ENCODE peak calls at places on chromosomes 3 and 15, in four cellular contexts. S is stimulated activated CD4-positive, alpha-beta T cell treated with anti-CD3 and anti-CD28 coated beads, Interleukin-4, amount 100 ng/mL, for 1 hour; I is endothelial cell; K is EL. Y is an unnamed sample.

GRCh38 chr15:52463638-52464037 is 65.0 kb downstream of the MYO5A start:
- DNase-seq in S (no peak), K (peak; percentile 23), I (no peak), Y (no peak)

GRCh38 chr15:25543156-25543555 is 104.3 kb upstream of the UBE3A start:
- DNase-seq in K (peak; percentile 2), S (no peak), I (no peak), Y (no peak)

GRCh38 chr3:126109146-126109859 is 25.4 kb upstream of the SLC41A3 start:
- DNase-seq in S (no peak), I (no peak), K (no peak), Y (no peak)

GRCh38 chr3:129623447-129624118 is 17.1 kb upstream of the PLXND1 start:
- DNase-seq in I (peak; percentile 88), S (no peak), K (no peak), Y (no peak)

GRCh38 chr15:41828747-41829270 is 917 bp downstream of the JMJD7 start:
- DNase-seq in K (no peak), I (no peak), S (no peak), Y (no peak)

GRCh38 chr3:156676467-156677119 is 2.2 kb downstream of the TIPARP start:
- DNase-seq in I (no peak), K (peak; percentile 63), S (no peak), Y (no peak)

GRCh38 chr3:56547486-56547885 is 9.5 kb upstream of the CCDC66 start:
- DNase-seq in I (no peak), S (no peak), K (no peak), Y (no peak)

GRCh38 chr3:23490459-23490858 is 287.3 kb downstream of the UBE2E2 start:
- DNase-seq in S (no peak), I (no peak), K (peak; percentile 64), Y (no peak)

GRCh38 chr3:170599083-170599482 is 13.2 kb upstream of the SLC7A14 start:
- DNase-seq in S (no peak), K (no peak), I (no peak), Y (no peak)

GRCh38 chr15:31327674-31328424 is 1.2 kb downstream of the KLF13 start:
- DNase-seq in K (peak; percentile 40), I (peak; percentile 46), S (peak; percentile 71), Y (peak; percentile 81)

GRCh38 chr15:78149805-78150751 is 916 bp downstream of the IDH3A start:
- DNase-seq in S (no peak), K (peak; percentile 36), I (no peak), Y (no peak)

GRCh38 chr3:123576119-123576518 is 8.7 kb downstream of the HACD2 start:
- DNase-seq in K (peak; percentile 10), I (no peak), S (peak; percentile 10), Y (peak; percentile 46)

GRCh38 chr3:171290680-171291079 is 169.5 kb downstream of the TNIK start:
- DNase-seq in S (no peak), I (no peak), K (no peak), Y (no peak)

GRCh38 chr3:126418256-126418530 is 23.5 kb downstream of the CFAP100 start:
- DNase-seq in I (no peak), K (no peak), S (no peak), Y (no peak)

GRCh38 chr15:39597751-39598185 is 16.9 kb downstream of the THBS1 start:
- DNase-seq in I (no peak), K (peak; percentile 29), S (no peak), Y (no peak)

GRCh38 chr3:158953131-158953530 is 151.3 kb downstream of the MFSD1 start:
- DNase-seq in K (peak; percentile 2), I (no peak), S (no peak), Y (no peak)

GRCh38 chr15:29813009-29813408 is 9.3 kb downstream of the TJP1 start:
- DNase-seq in I (no peak), S (no peak), K (no peak), Y (no peak)

GRCh38 chr15:79858469-79858868 is 38.3 kb downstream of the MTHFS start:
- DNase-seq in S (no peak), K (no peak), I (no peak), Y (no peak)

GRCh38 chr3:164377466-164377865 is 700.8 kb downstream of the SI start:
- DNase-seq in S (no peak), I (no peak), K (no peak), Y (no peak)

GRCh38 chr15:83283813-83284562 is 476 bp downstream of the BNC1 start:
- DNase-seq in S (no peak), I (peak; percentile 42), K (peak; percentile 39), Y (no peak)

GRCh38 chr3:121482651-121483050 is 63.1 kb downstream of the POLQ start:
- DNase-seq in K (peak; percentile 82), I (no peak), S (no peak), Y (no peak)

GRCh38 chr3:1469687-1470086 is 376.9 kb downstream of the CNTN6 start:
- DNase-seq in K (no peak), I (no peak), S (no peak), Y (no peak)

GRCh38 chr3:182713743-182714517 is 79.4 kb upstream of the ATP11B start:
- DNase-seq in I (no peak), K (peak; percentile 65), S (no peak), Y (no peak)

GRCh38 chr3:34742151-34742550 is 897.2 kb upstream of the ARPP21 start:
- DNase-seq in K (no peak), I (no peak), S (no peak), Y (no peak)

GRCh38 chr15:96324192-96324895 is 6.2 kb upstream of the NR2F2 start:
- DNase-seq in K (no peak), S (no peak), I (no peak), Y (no peak)

GRCh38 chr15:67135494-67135893 is 70.1 kb downstream of the SMAD3 start:
- DNase-seq in I (no peak), K (peak; percentile 45), S (no peak), Y (no peak)

GRCh38 chr15:41281236-41281635 is 50.2 kb downstream of the CHP1 start:
- DNase-seq in S (no peak), I (no peak), K (peak; percentile 86), Y (no peak)

GRCh38 chr15:48084759-48085420 is 35.9 kb upstream of the SLC24A5 start:
- DNase-seq in K (peak; percentile 19), S (no peak), I (peak; percentile 23), Y (no peak)

GRCh38 chr3:107899996-107900651 is 190.7 kb downstream of the CD47 start:
- DNase-seq in S (no peak), K (peak; percentile 46), I (no peak), Y (no peak)

GRCh38 chr3:43707998-43708397 is 17.3 kb downstream of the ABHD5 start:
- DNase-seq in S (no peak), I (no peak), K (peak; percentile 91), Y (no peak)

GRCh38 chr15:31070867-31071266 is 30.7 kb downstream of the TRPM1 start:
- DNase-seq in I (no peak), K (no peak), S (no peak), Y (no peak)

GRCh38 chr3:50372349-50372748 is 13.0 kb upstream of the TMEM115 start:
- DNase-seq in K (no peak), S (no peak), I (no peak), Y (no peak)

GRCh38 chr3:24156466-24156865 is 211.4 kb downstream of the NR1D2 start:
- DNase-seq in S (no peak), K (peak; percentile 96), I (no peak), Y (no peak)

GRCh38 chr3:194872669-194872977 is 186.9 kb downstream of the FAM43A start:
- DNase-seq in K (peak; percentile 69), I (no peak), S (no peak), Y (no peak)

Y was measured in B cell.